ENCODE peak calls at places on chromosomes 12 and 14, in ten cellular contexts. K, Q, V, J, E, I, L, N, U and G are unnamed samples.

GRCh38 chr14:77040995-77041744 is 12.7 kb upstream of the IRF2BPL start:
- DNase-seq in K (no peak), Q (no peak), V (no peak), J (no peak), E (no peak), I (no peak), L (no peak), N (no peak), U (no peak), G (no peak)

GRCh38 chr12:79294590-79294989 is 396.2 kb downstream of the PAWR start:
- DNase-seq in K (no peak), Q (no peak), V (no peak), J (no peak), E (no peak), I (no peak), L (no peak), N (no peak), U (no peak), G (no peak)

GRCh38 chr14:35509846-35510245 is 24.1 kb upstream of the INSM2 start:
- DNase-seq in K (no peak), Q (no peak), V (no peak), J (no peak), E (no peak), I (no peak), L (no peak), N (no peak), U (no peak), G (no peak)

GRCh38 chr14:98252819-98253218 is 1019.2 kb downstream of the BCL11B start:
- DNase-seq in K (no peak), Q (no peak), V (no peak), J (no peak), E (no peak), I (no peak), L (no peak), N (no peak), U (no peak), G (no peak)

GRCh38 chr12:117507547-117507946 is 146.1 kb upstream of the NOS1 start:
- DNase-seq in K (no peak), Q (no peak), V (no peak), J (no peak), E (no peak), I (no peak), L (no peak), N (peak), U (no peak), G (no peak)

GRCh38 chr12:53076461-53076860 is 2.7 kb downstream of the SPRYD3 start:
- DNase-seq in K (no peak), Q (no peak), V (no peak), J (no peak), E (no peak), I (no peak), L (no peak), N (no peak), U (no peak), G (no peak)

GRCh38 chr12:65958456-65958855 is 134.2 kb downstream of the HMGA2 start:
- DNase-seq in K (no peak), Q (no peak), V (no peak), J (no peak), E (no peak), I (no peak), L (no peak), N (no peak), U (no peak), G (no peak)

GRCh38 chr12:108304633-108305032 is 34.5 kb downstream of the CMKLR1 start:
- DNase-seq in K (no peak), Q (no peak), V (no peak), J (no peak), E (no peak), I (no peak), L (peak), N (no peak), U (no peak), G (no peak)

GRCh38 chr14:68392393-68393085 is 400.3 kb downstream of the ZFP36L1 start:
- DNase-seq in K (no peak), Q (no peak), V (no peak), J (peak), E (peak), I (no peak), L (peak), N (no peak), U (no peak), G (no peak)

GRCh38 chr12:86772688-86773087 is 516.5 kb upstream of the MGAT4C start:
- DNase-seq in K (no peak), Q (no peak), V (no peak), J (peak), E (no peak), I (no peak), L (no peak), N (no peak), U (no peak), G (no peak)

GRCh38 chr12:48442191-48442828 is 30.0 kb upstream of the ANP32D start:
- DNase-seq in K (no peak), Q (no peak), V (no peak), J (no peak), E (no peak), I (no peak), L (peak), N (no peak), U (peak), G (no peak)

GRCh38 chr14:49977126-49977841 is 84.4 kb downstream of the ARF6 start:
- DNase-seq in K (no peak), Q (no peak), V (peak), J (no peak), E (no peak), I (peak), L (no peak), N (no peak), U (peak), G (no peak)

GRCh38 chr12:47744005-47744651 is 14.6 kb downstream of the RAPGEF3 start:
- DNase-seq in K (no peak), Q (peak), V (peak), J (no peak), E (peak), I (peak), L (peak), N (peak), U (no peak), G (no peak)

GRCh38 chr14:70032016-70032415 is 152.8 kb downstream of the SMOC1 start:
- DNase-seq in K (no peak), Q (no peak), V (no peak), J (no peak), E (no peak), I (no peak), L (no peak), N (no peak), U (no peak), G (no peak)

GRCh38 chr12:43241971-43242370 is 310.0 kb downstream of the ADAMTS20 start:
- DNase-seq in K (no peak), Q (no peak), V (no peak), J (peak), E (no peak), I (no peak), L (no peak), N (no peak), U (no peak), G (no peak)

GRCh38 chr12:115324949-115325638 is 641.1 kb upstream of the TBX3 start:
- DNase-seq in K (no peak), Q (no peak), V (no peak), J (no peak), E (no peak), I (no peak), L (no peak), N (no peak), U (no peak), G (no peak)

GRCh38 chr12:49954863-49955830 is 4.6 kb downstream of the AQP2 start:
- DNase-seq in K (no peak), Q (no peak), V (no peak), J (no peak), E (no peak), I (peak), L (peak), N (no peak), U (no peak), G (no peak)

GRCh38 chr14:90538716-90539495 is 142.1 kb downstream of the CALM1 start:
- DNase-seq in K (no peak), Q (no peak), V (no peak), J (no peak), E (peak), I (no peak), L (peak), N (no peak), U (no peak), G (no peak)

GRCh38 chr12:1933342-1933992 is 15.0 kb upstream of the CACNA2D4 start:
- DNase-seq in K (no peak), Q (no peak), V (no peak), J (peak), E (no peak), I (no peak), L (no peak), N (no peak), U (peak), G (no peak)

GRCh38 chr14:63972323-63972932 is 119.6 kb downstream of the SYNE2 start:
- DNase-seq in K (no peak), Q (no peak), V (no peak), J (no peak), E (no peak), I (no peak), L (no peak), N (peak), U (no peak), G (no peak)

GRCh38 chr12:117045175-117045997 is 53.8 kb downstream of the TESC start:
- DNase-seq in K (no peak), Q (no peak), V (no peak), J (no peak), E (no peak), I (no peak), L (peak), N (peak), U (no peak), G (no peak)

GRCh38 chr14:91361236-91361811 is 56.3 kb downstream of the CCDC88C start:
- DNase-seq in K (no peak), Q (peak), V (no peak), J (peak), E (peak), I (no peak), L (no peak), N (no peak), U (no peak), G (no peak)

GRCh38 chr12:69101505-69101904 is 137.9 kb upstream of the CPSF6 start:
- DNase-seq in K (no peak), Q (peak), V (no peak), J (peak), E (no peak), I (no peak), L (no peak), N (no peak), U (no peak), G (no peak)

GRCh38 chr12:88723219-88723618 is 142.9 kb upstream of the KITLG start:
- DNase-seq in K (no peak), Q (no peak), V (no peak), J (peak), E (no peak), I (no peak), L (no peak), N (no peak), U (no peak), G (no peak)

GRCh38 chr14:77906446-77906845 is 106.5 kb downstream of the ADCK1 start:
- DNase-seq in K (no peak), Q (no peak), V (no peak), J (no peak), E (no peak), I (no peak), L (no peak), N (no peak), U (no peak), G (no peak)

GRCh38 chr14:51160871-51161270 is 66.0 kb upstream of the TRIM9 start:
- DNase-seq in K (no peak), Q (no peak), V (no peak), J (no peak), E (no peak), I (no peak), L (no peak), N (no peak), U (no peak), G (no peak)

GRCh38 chr12:57454566-57455373 is at the start of gene INHBE:
- DNase-seq in K (no peak), Q (no peak), V (no peak), J (peak), E (no peak), I (no peak), L (peak), N (peak), U (peak), G (no peak)

GRCh38 chr14:68628605-68629310 is 164.1 kb downstream of the ZFP36L1 start:
- DNase-seq in K (no peak), Q (peak), V (peak), J (no peak), E (peak), I (peak), L (peak), N (no peak), U (no peak), G (no peak)

GRCh38 chr12:125137776-125138344 is 72.6 kb downstream of the AACS start:
- DNase-seq in K (no peak), Q (no peak), V (no peak), J (peak), E (no peak), I (no peak), L (no peak), N (no peak), U (no peak), G (no peak)

GRCh38 chr12:56348776-56349175 is 10.1 kb downstream of the IL23A start:
- DNase-seq in K (no peak), Q (no peak), V (no peak), J (no peak), E (no peak), I (no peak), L (no peak), N (no peak), U (no peak), G (no peak)

GRCh38 chr12:117874842-117875434 is 93.9 kb downstream of the KSR2 start:
- DNase-seq in K (peak), Q (peak), V (peak), J (peak), E (peak), I (peak), L (peak), N (peak), U (peak), G (peak)

GRCh38 chr12:38905480-38906351 is at the start of gene CPNE8:
- DNase-seq in K (peak), Q (peak), V (peak), J (peak), E (peak), I (peak), L (peak), N (no peak), U (no peak), G (peak)

GRCh38 chr14:63499701-63500250 is 43.4 kb downstream of the PPP2R5E start:
- DNase-seq in K (no peak), Q (no peak), V (no peak), J (peak), E (no peak), I (no peak), L (no peak), N (no peak), U (no peak), G (no peak)

GRCh38 chr12:114697741-114698565 is 14.0 kb upstream of the TBX3 start:
- DNase-seq in K (no peak), Q (no peak), V (no peak), J (no peak), E (no peak), I (no peak), L (peak), N (no peak), U (no peak), G (no peak)

GRCh38 chr12:70736775-70737174 is 99.5 kb upstream of the PTPRB start:
- DNase-seq in K (no peak), Q (no peak), V (no peak), J (no peak), E (no peak), I (no peak), L (no peak), N (no peak), U (no peak), G (no peak)